ENCODE peak calls at places on chromosome 12, in ten cellular contexts. C is HT-29; V is progenitor cell of endocrine pancreas; P is fibroblast of pulmonary artery; T is D341Med; A is LoVo; L is GDM1; O is stimulated activated CD4-positive, alpha-beta T cell treated with anti-CD3 and anti-CD28 coated beads, Interleukin-4, amount 100 ng/mL, for 24 hours; Z is BJ; I is mucosa of descending colon. Q is an unnamed sample.

GRCh38 chr12:102871014-102871413 is 46.0 kb downstream of the PAH start:
- DNase-seq in I (no peak), L (no peak), A (no peak), O (no peak), T (no peak), C (no peak), P (no peak), V (no peak), Z (no peak), Q (no peak)

GRCh38 chr12:2376855-2377657 is 324.3 kb downstream of the CACNA1C start:
- DNase-seq in A (no peak), L (no peak), C (no peak), I (peak; percentile 16), V (no peak), Z (no peak), T (no peak), O (no peak), P (no peak), Q (peak; percentile 24)

GRCh38 chr12:21666722-21667121 is 9.1 kb upstream of the LDHB start:
- DNase-seq in Z (no peak), V (no peak), I (no peak), A (no peak), P (no peak), O (no peak), L (no peak), T (no peak), C (no peak), Q (no peak)

GRCh38 chr12:97229036-97229435 is 233.6 kb upstream of the RMST start:
- DNase-seq in I (no peak), Z (no peak), O (no peak), T (no peak), A (no peak), V (no peak), P (no peak), C (no peak), L (no peak), Q (no peak)

GRCh38 chr12:100741084-100741711 is 53.4 kb upstream of the ANO4 start:
- DNase-seq in Z (no peak), A (peak; percentile 59), T (peak; percentile 32), I (peak; percentile 45), P (peak; percentile 58), C (peak; percentile 39), O (no peak), V (no peak), L (no peak), Q (no peak)

GRCh38 chr12:21476949-21477348 is 24.5 kb downstream of the RECQL start:
- DNase-seq in C (no peak), A (no peak), O (no peak), V (no peak), L (no peak), Z (peak; percentile 22), P (peak; percentile 45), I (no peak), T (no peak), Q (no peak)

GRCh38 chr12:113189361-113189760 is 3.8 kb downstream of the RITA1 start:
- DNase-seq in L (no peak), P (no peak), C (no peak), A (no peak), I (no peak), T (no peak), Z (no peak), O (no peak), V (no peak), Q (no peak)

GRCh38 chr12:5716221-5716620 is 228.8 kb downstream of the ANO2 start:
- DNase-seq in P (no peak), O (no peak), L (no peak), I (peak; percentile 21), Z (no peak), A (no peak), T (no peak), C (no peak), V (no peak), Q (no peak)

GRCh38 chr12:113418213-113418879 is 3.8 kb upstream of the SDSL start:
- DNase-seq in I (peak; percentile 17), C (no peak), T (no peak), V (no peak), P (peak; percentile 63), O (no peak), Z (no peak), L (no peak), A (no peak), Q (no peak)

GRCh38 chr12:12704593-12705230 is 8.7 kb upstream of the GPR19 start:
- DNase-seq in A (peak; percentile 90), Z (peak; percentile 39), I (peak; percentile 73), V (no peak), C (peak; percentile 91), P (peak; percentile 96), T (peak; percentile 83), L (peak; percentile 40), O (peak; percentile 35), Q (no peak)

GRCh38 chr12:52183971-52184370 is 7.8 kb downstream of the KRT80 start:
- DNase-seq in C (no peak), L (no peak), Z (no peak), O (no peak), I (no peak), V (no peak), A (no peak), P (no peak), T (no peak), Q (no peak)

GRCh38 chr12:70185301-70185700 is 57.9 kb upstream of the CNOT2 start:
- DNase-seq in Z (no peak), P (no peak), V (no peak), T (no peak), A (no peak), C (no peak), L (no peak), I (no peak), O (no peak), Q (no peak)

GRCh38 chr12:30314506-30315100 is 381.1 kb downstream of the IPO8 start:
- DNase-seq in I (no peak), O (no peak), P (no peak), C (no peak), Z (no peak), T (no peak), A (no peak), V (no peak), L (no peak), Q (no peak)

GRCh38 chr12:124545508-124546418 is 21.6 kb downstream of the NCOR2 start:
- DNase-seq in I (peak; percentile 52), O (peak; percentile 55), V (no peak), A (no peak), P (no peak), L (peak; percentile 53), T (no peak), Z (no peak), C (peak; percentile 42), Q (no peak)

GRCh38 chr12:8829128-8829524 is 6.7 kb downstream of the A2ML1 start:
- DNase-seq in O (no peak), L (no peak), C (no peak), T (no peak), V (no peak), Z (no peak), A (no peak), P (no peak), I (no peak), Q (no peak)

GRCh38 chr12:53820503-53820902 is 68.7 kb upstream of the CISTR start:
- DNase-seq in C (no peak), O (no peak), P (peak; percentile 9), L (no peak), Z (peak; percentile 12), I (no peak), V (no peak), A (peak; percentile 46), T (no peak), Q (no peak)

GRCh38 chr12:30968211-30968610 is 41.7 kb downstream of the TSPAN11 start:
- DNase-seq in T (no peak), C (no peak), V (no peak), I (no peak), O (no peak), L (no peak), A (no peak), P (no peak), Z (no peak), Q (no peak)

GRCh38 chr12:111430418-111431353 is 25.0 kb downstream of the SH2B3 start:
- DNase-seq in C (no peak), P (no peak), A (no peak), T (peak; percentile 27), V (no peak), O (peak; percentile 74), I (no peak), L (peak; percentile 35), Z (no peak), Q (peak; percentile 47)

GRCh38 chr12:12941450-12942350 is 10.3 kb downstream of the GPRC5D start:
- DNase-seq in Z (no peak), T (no peak), I (no peak), L (no peak), V (no peak), A (no peak), O (no peak), C (no peak), P (no peak), Q (no peak)

GRCh38 chr12:67430708-67431335 is 161.7 kb downstream of the CAND1 start:
- DNase-seq in T (peak; percentile 44), A (no peak), O (no peak), I (no peak), V (no peak), C (no peak), L (no peak), Z (no peak), P (peak; percentile 50), Q (no peak)

GRCh38 chr12:56878010-56878339 is 56.2 kb downstream of the SDR9C7 start:
- DNase-seq in C (no peak), O (no peak), P (peak; percentile 37), L (no peak), I (no peak), A (no peak), Z (no peak), T (no peak), V (no peak), Q (no peak)

GRCh38 chr12:131510431-131510830 is 200.5 kb upstream of the SFSWAP start:
- DNase-seq in Z (no peak), V (no peak), O (no peak), T (no peak), P (no peak), C (no peak), L (no peak), I (no peak), A (no peak), Q (no peak)

Q was measured in RWPE2.